ENCODE peak calls at places on chromosomes 16 and 17, in five cellular contexts. One of them, this sample, is unnamed.

GRCh38 chr17:17089796-17090641 is 47.8 kb downstream of the MPRIP start:
- ATAC-seq in upper lobe of left lung: no peak
- ATAC-seq in K562: no peak
- ATAC-seq in right cardiac atrium: no peak
- ATAC-seq in activated T-cell treated with anti-CD3 and anti-CD28 coated beads, Interleukin-2, amount 50 U/mL, for 72 hours: no peak
- ATAC-seq in this sample: no peak

GRCh38 chr17:81483085-81483861 is 29.3 kb downstream of the ACTG1 start:
- ATAC-seq in upper lobe of left lung: peak
- ATAC-seq in K562: no peak
- ATAC-seq in right cardiac atrium: no peak
- ATAC-seq in activated T-cell treated with anti-CD3 and anti-CD28 coated beads, Interleukin-2, amount 50 U/mL, for 72 hours: no peak
- ATAC-seq in this sample: no peak

GRCh38 chr17:80287806-80288579 is 27.3 kb downstream of the RNF213 start:
- ATAC-seq in upper lobe of left lung: no peak
- ATAC-seq in K562: no peak
- ATAC-seq in right cardiac atrium: peak
- ATAC-seq in activated T-cell treated with anti-CD3 and anti-CD28 coated beads, Interleukin-2, amount 50 U/mL, for 72 hours: no peak
- ATAC-seq in this sample: no peak

GRCh38 chr16:47113130-47113529 is 30.6 kb downstream of the NETO2 start:
- ATAC-seq in upper lobe of left lung: no peak
- ATAC-seq in K562: no peak
- ATAC-seq in right cardiac atrium: no peak
- ATAC-seq in activated T-cell treated with anti-CD3 and anti-CD28 coated beads, Interleukin-2, amount 50 U/mL, for 72 hours: peak
- ATAC-seq in this sample: peak

GRCh38 chr17:6551356-6551755 is 5.0 kb downstream of the PITPNM3 start:
- ATAC-seq in upper lobe of left lung: no peak
- ATAC-seq in K562: no peak
- ATAC-seq in right cardiac atrium: no peak
- ATAC-seq in activated T-cell treated with anti-CD3 and anti-CD28 coated beads, Interleukin-2, amount 50 U/mL, for 72 hours: no peak
- ATAC-seq in this sample: no peak

GRCh38 chr17:57035971-57036481 is 49.0 kb upstream of the AKAP1 start:
- ATAC-seq in upper lobe of left lung: peak
- ATAC-seq in K562: no peak
- ATAC-seq in right cardiac atrium: peak
- ATAC-seq in activated T-cell treated with anti-CD3 and anti-CD28 coated beads, Interleukin-2, amount 50 U/mL, for 72 hours: no peak
- ATAC-seq in this sample: no peak

GRCh38 chr17:20935740-20936139 is 107.1 kb downstream of the USP22 start:
- ATAC-seq in upper lobe of left lung: no peak
- ATAC-seq in K562: peak
- ATAC-seq in right cardiac atrium: peak
- ATAC-seq in activated T-cell treated with anti-CD3 and anti-CD28 coated beads, Interleukin-2, amount 50 U/mL, for 72 hours: no peak
- ATAC-seq in this sample: no peak

GRCh38 chr17:17560975-17561374 is 30.5 kb downstream of the PEMT start:
- ATAC-seq in upper lobe of left lung: no peak
- ATAC-seq in K562: no peak
- ATAC-seq in right cardiac atrium: no peak
- ATAC-seq in activated T-cell treated with anti-CD3 and anti-CD28 coated beads, Interleukin-2, amount 50 U/mL, for 72 hours: no peak
- ATAC-seq in this sample: no peak

GRCh38 chr16:1447965-1448364 is 3.6 kb upstream of the CCDC154 start:
- ATAC-seq in upper lobe of left lung: no peak
- ATAC-seq in K562: no peak
- ATAC-seq in right cardiac atrium: no peak
- ATAC-seq in activated T-cell treated with anti-CD3 and anti-CD28 coated beads, Interleukin-2, amount 50 U/mL, for 72 hours: no peak
- ATAC-seq in this sample: no peak

GRCh38 chr17:73719588-73720071 is 75.4 kb upstream of the SDK2 start:
- ATAC-seq in upper lobe of left lung: peak
- ATAC-seq in K562: no peak
- ATAC-seq in right cardiac atrium: peak
- ATAC-seq in activated T-cell treated with anti-CD3 and anti-CD28 coated beads, Interleukin-2, amount 50 U/mL, for 72 hours: no peak
- ATAC-seq in this sample: no peak

GRCh38 chr17:32310927-32311568 is 30.9 kb downstream of the C17orf75 start:
- ATAC-seq in upper lobe of left lung: no peak
- ATAC-seq in K562: no peak
- ATAC-seq in right cardiac atrium: peak
- ATAC-seq in activated T-cell treated with anti-CD3 and anti-CD28 coated beads, Interleukin-2, amount 50 U/mL, for 72 hours: no peak
- ATAC-seq in this sample: no peak

GRCh38 chr16:84597518-84598390 is 20.1 kb downstream of the COTL1 start:
- ATAC-seq in upper lobe of left lung: no peak
- ATAC-seq in K562: no peak
- ATAC-seq in right cardiac atrium: peak
- ATAC-seq in activated T-cell treated with anti-CD3 and anti-CD28 coated beads, Interleukin-2, amount 50 U/mL, for 72 hours: peak
- ATAC-seq in this sample: peak

GRCh38 chr17:8473451-8474192 is 37.9 kb downstream of the NDEL1 start:
- ATAC-seq in upper lobe of left lung: no peak
- ATAC-seq in K562: no peak
- ATAC-seq in right cardiac atrium: no peak
- ATAC-seq in activated T-cell treated with anti-CD3 and anti-CD28 coated beads, Interleukin-2, amount 50 U/mL, for 72 hours: no peak
- ATAC-seq in this sample: no peak

GRCh38 chr17:57939797-57940196 is 15.4 kb downstream of the CUEDC1 start:
- ATAC-seq in upper lobe of left lung: peak
- ATAC-seq in K562: peak
- ATAC-seq in right cardiac atrium: no peak
- ATAC-seq in activated T-cell treated with anti-CD3 and anti-CD28 coated beads, Interleukin-2, amount 50 U/mL, for 72 hours: peak
- ATAC-seq in this sample: peak

GRCh38 chr17:65231662-65232335 is 94.6 kb downstream of the RGS9 start:
- ATAC-seq in upper lobe of left lung: peak
- ATAC-seq in K562: peak
- ATAC-seq in right cardiac atrium: peak
- ATAC-seq in activated T-cell treated with anti-CD3 and anti-CD28 coated beads, Interleukin-2, amount 50 U/mL, for 72 hours: peak
- ATAC-seq in this sample: peak

GRCh38 chr16:303760-304505 is 21.0 kb downstream of the PDIA2 start:
- ATAC-seq in upper lobe of left lung: no peak
- ATAC-seq in K562: peak
- ATAC-seq in right cardiac atrium: no peak
- ATAC-seq in activated T-cell treated with anti-CD3 and anti-CD28 coated beads, Interleukin-2, amount 50 U/mL, for 72 hours: no peak
- ATAC-seq in this sample: no peak

GRCh38 chr17:48816774-48817590 is at the start of gene TTLL6:
- ATAC-seq in upper lobe of left lung: peak
- ATAC-seq in K562: peak
- ATAC-seq in right cardiac atrium: peak
- ATAC-seq in activated T-cell treated with anti-CD3 and anti-CD28 coated beads, Interleukin-2, amount 50 U/mL, for 72 hours: peak
- ATAC-seq in this sample: peak

GRCh38 chr17:28865946-28866752 is 11.3 kb downstream of the ERAL1 start:
- ATAC-seq in upper lobe of left lung: no peak
- ATAC-seq in K562: peak
- ATAC-seq in right cardiac atrium: peak
- ATAC-seq in activated T-cell treated with anti-CD3 and anti-CD28 coated beads, Interleukin-2, amount 50 U/mL, for 72 hours: peak
- ATAC-seq in this sample: peak

GRCh38 chr17:46171939-46172338 is 21.3 kb downstream of the KANSL1 start:
- ATAC-seq in upper lobe of left lung: no peak
- ATAC-seq in K562: no peak
- ATAC-seq in right cardiac atrium: peak
- ATAC-seq in activated T-cell treated with anti-CD3 and anti-CD28 coated beads, Interleukin-2, amount 50 U/mL, for 72 hours: peak
- ATAC-seq in this sample: peak

GRCh38 chr16:87765473-87765775 is 362 bp downstream of the KLHDC4 start:
- ATAC-seq in upper lobe of left lung: peak
- ATAC-seq in K562: peak
- ATAC-seq in right cardiac atrium: peak
- ATAC-seq in activated T-cell treated with anti-CD3 and anti-CD28 coated beads, Interleukin-2, amount 50 U/mL, for 72 hours: peak
- ATAC-seq in this sample: peak

GRCh38 chr16:21116148-21116693 is 34.4 kb downstream of the DNAH3 start:
- ATAC-seq in upper lobe of left lung: no peak
- ATAC-seq in K562: peak
- ATAC-seq in right cardiac atrium: peak
- ATAC-seq in activated T-cell treated with anti-CD3 and anti-CD28 coated beads, Interleukin-2, amount 50 U/mL, for 72 hours: no peak
- ATAC-seq in this sample: peak